ENCODE peak calls at places on chromosomes 6 and 20, in nine cellular contexts. X is ureter; F is bronchial epithelial cell; J is BJ; R is AG09309; U is M059J; I is T-helper 17 cell; K is activated CD8-positive, alpha-beta memory T cell treated with anti-CD3 and anti-CD28 coated beads, Interleukin-2, amount 50 U/mL, for 4 hours; Y is glomerular endothelial cell. Z is an unnamed sample.

GRCh38 chr20:8132015-8132631 is at the start of gene PLCB1:
- DNase-seq in J (no peak), I (peak; percentile 66), F (no peak), X (peak; percentile 93), U (peak; percentile 39), Y (no peak), K (peak; percentile 78), R (peak; percentile 4), Z (peak; percentile 93)

GRCh38 chr6:133179483-133179882 is 61.7 kb upstream of the EYA4 start:
- DNase-seq in F (no peak), X (no peak), Y (no peak), J (no peak), U (peak; percentile 7), I (no peak), R (no peak), K (no peak), Z (peak; percentile 17)

GRCh38 chr6:79127660-79128059 is 49.6 kb upstream of the PHIP start:
- DNase-seq in Y (no peak), U (no peak), I (no peak), F (no peak), K (no peak), X (no peak), R (no peak), J (no peak), Z (no peak)

GRCh38 chr6:15410126-15410391 is 164.2 kb downstream of the JARID2 start:
- DNase-seq in X (no peak), F (no peak), J (no peak), I (no peak), U (no peak), K (no peak), R (no peak), Y (no peak), Z (no peak)

GRCh38 chr6:133447924-133448323 is 206.8 kb downstream of the EYA4 start:
- DNase-seq in F (no peak), I (no peak), X (no peak), Y (no peak), U (no peak), K (no peak), J (no peak), R (no peak), Z (no peak)

GRCh38 chr20:3000852-3001523 is 42.4 kb upstream of the GNRH2 start:
- DNase-seq in R (peak; percentile 35), U (peak; percentile 78), F (peak; percentile 66), X (no peak), I (no peak), Y (peak; percentile 23), K (no peak), J (no peak), Z (no peak)

GRCh38 chr6:26205625-26206574 is 118.7 kb downstream of the HFE start:
- DNase-seq in U (peak; percentile 95), Y (no peak), J (no peak), I (no peak), R (no peak), X (no peak), K (no peak), F (peak; percentile 78), Z (no peak)

GRCh38 chr20:8385247-8385646 is 253.2 kb downstream of the PLCB1 start:
- DNase-seq in R (no peak), Y (no peak), I (no peak), F (no peak), J (no peak), U (no peak), K (no peak), X (no peak), Z (peak; percentile 58)

GRCh38 chr20:56957737-56958553 is 308.5 kb downstream of the BMP7 start:
- DNase-seq in U (no peak), R (no peak), J (no peak), I (no peak), F (no peak), K (no peak), Y (no peak), X (no peak), Z (peak; percentile 91)

GRCh38 chr6:154882107-154882506 is 113.0 kb upstream of the TIAM2 start:
- DNase-seq in R (peak; percentile 18), J (no peak), U (peak; percentile 28), I (no peak), F (peak; percentile 95), X (no peak), K (no peak), Y (no peak), Z (no peak)

GRCh38 chr6:7087491-7087979 is 20.2 kb upstream of the RREB1 start:
- DNase-seq in F (no peak), R (no peak), J (no peak), U (no peak), X (no peak), I (no peak), K (peak; percentile 28), Y (no peak), Z (no peak)

GRCh38 chr6:32177182-32177787 is 920 bp upstream of the RNF5 start:
- DNase-seq in J (no peak), K (peak; percentile 30), U (no peak), Y (no peak), I (no peak), R (no peak), X (no peak), F (no peak), Z (no peak)

GRCh38 chr6:134105903-134106302 is 53.5 kb upstream of the SLC2A12 start:
- DNase-seq in J (no peak), R (no peak), X (peak; percentile 50), I (no peak), Y (no peak), F (no peak), U (peak; percentile 28), K (no peak), Z (no peak)

GRCh38 chr20:46690219-46691111 is 1.2 kb upstream of the TP53RK start:
- DNase-seq in J (no peak), K (no peak), I (no peak), Y (no peak), R (no peak), U (peak; percentile 23), F (no peak), X (no peak), Z (no peak)

GRCh38 chr6:105449756-105450390 is 47.0 kb upstream of the PREP start:
- DNase-seq in R (no peak), K (no peak), I (no peak), X (no peak), Y (no peak), U (peak; percentile 83), J (no peak), F (no peak), Z (no peak)

GRCh38 chr20:25220021-25220730 is 24.7 kb downstream of the ENTPD6 start:
- DNase-seq in U (no peak), Y (no peak), X (no peak), R (no peak), K (no peak), I (no peak), F (no peak), J (no peak), Z (no peak)

GRCh38 chr6:141195251-141195832 is 937.4 kb upstream of the GJE1 start:
- DNase-seq in R (no peak), U (no peak), F (no peak), I (no peak), J (no peak), Y (no peak), K (no peak), X (no peak), Z (no peak)

GRCh38 chr6:97586344-97586743 is 303.3 kb upstream of the MMS22L start:
- DNase-seq in R (no peak), F (peak; percentile 18), J (no peak), I (no peak), K (no peak), U (peak; percentile 31), Y (no peak), X (no peak), Z (no peak)

GRCh38 chr20:50569864-50570836 is 60.0 kb downstream of the PTPN1 start:
- DNase-seq in I (no peak), Y (no peak), K (peak; percentile 35), F (no peak), X (no peak), R (no peak), J (no peak), U (peak; percentile 73), Z (no peak)

GRCh38 chr20:59812286-59813125 is 120.9 kb downstream of the SYCP2 start:
- DNase-seq in X (no peak), U (no peak), I (no peak), R (no peak), F (no peak), J (no peak), Y (no peak), K (no peak), Z (no peak)

GRCh38 chr6:41737591-41738130 is 2.3 kb upstream of the TFEB start:
- DNase-seq in J (no peak), X (no peak), K (no peak), I (no peak), R (no peak), U (no peak), Y (no peak), F (no peak), Z (no peak)